ENCODE peak calls at places on chromosomes 13 and 19, in seven cellular contexts. V is A549, E is HCT116, C is HepG2, D is heart left ventricle, W is body of pancreas, K is IMR-90. U is an unnamed sample.

GRCh38 chr13:105608132-105608531 is 927.3 kb downstream of the EFNB2 start:
- ATAC-seq in V (no peak), E (no peak), C (no peak), D (no peak), W (no peak), K (no peak), U (no peak)

GRCh38 chr13:25084101-25084500 is 11.8 kb upstream of the PABPC3 start:
- ATAC-seq in V (no peak), E (no peak), C (no peak), D (no peak), W (no peak), K (no peak), U (no peak)

GRCh38 chr19:51713319-51714285 is 10.2 kb downstream of the HAS1 start:
- ATAC-seq in V (no peak), E (no peak), C (no peak), D (no peak), W (no peak), K (no peak), U (no peak)

GRCh38 chr13:49791753-49792549 is 531 bp downstream of the KPNA3 start:
- ATAC-seq in V (peak; percentile 49), E (peak; percentile 26), C (peak; percentile 53), D (no peak), W (peak; percentile 40), K (peak; percentile 46), U (peak; percentile 40)

GRCh38 chr13:29507356-29507755 is 88.1 kb downstream of the SLC7A1 start:
- ATAC-seq in V (no peak), E (no peak), C (no peak), D (peak; percentile 3), W (no peak), K (no peak), U (peak; percentile 36)

GRCh38 chr19:53595510-53595867 is 36.3 kb upstream of the DPRX start:
- ATAC-seq in V (no peak), E (no peak), C (no peak), D (no peak), W (no peak), K (no peak), U (no peak)

GRCh38 chr13:107824636-107825035 is 390.7 kb downstream of the LIG4 start:
- ATAC-seq in V (no peak), E (no peak), C (no peak), D (no peak), W (no peak), K (no peak), U (no peak)

GRCh38 chr13:27258637-27259377 is 7.4 kb downstream of the RPL21 start:
- ATAC-seq in V (no peak), E (peak; percentile 12), C (peak; percentile 11), D (no peak), W (no peak), K (no peak), U (no peak)

GRCh38 chr13:20717581-20718542 is 14.4 kb downstream of the IL17D start:
- ATAC-seq in V (no peak), E (no peak), C (peak; percentile 68), D (no peak), W (no peak), K (no peak), U (no peak)

GRCh38 chr13:20851844-20852402 is 50.6 kb downstream of the XPO4 start:
- ATAC-seq in V (no peak), E (no peak), C (no peak), D (no peak), W (no peak), K (no peak), U (no peak)

GRCh38 chr13:85108356-85108755 is 690.9 kb downstream of the SLITRK6 start:
- ATAC-seq in V (no peak), E (no peak), C (no peak), D (no peak), W (no peak), K (no peak), U (no peak)

GRCh38 chr19:3100747-3101730 is 6.9 kb downstream of the GNA11 start:
- ATAC-seq in V (no peak), E (no peak), C (no peak), D (no peak), W (no peak), K (no peak), U (no peak)

GRCh38 chr19:18361646-18362045 is 21.2 kb downstream of the PGPEP1 start:
- ATAC-seq in V (no peak), E (no peak), C (no peak), D (no peak), W (no peak), K (no peak), U (no peak)

GRCh38 chr19:18364826-18365528 is 21.0 kb upstream of the GDF15 start:
- ATAC-seq in V (peak; percentile 82), E (peak; percentile 71), C (peak; percentile 67), D (peak; percentile 53), W (peak; percentile 92), K (peak; percentile 70), U (peak; percentile 62)

GRCh38 chr19:18362934-18363542 is 22.6 kb downstream of the PGPEP1 start:
- ATAC-seq in V (no peak), E (no peak), C (peak; percentile 23), D (no peak), W (no peak), K (no peak), U (no peak)

GRCh38 chr19:18366027-18366435 is 19.9 kb upstream of the GDF15 start:
- ATAC-seq in V (no peak), E (no peak), C (no peak), D (no peak), W (no peak), K (no peak), U (no peak)

GRCh38 chr19:18363787-18364186 is 22.2 kb upstream of the GDF15 start:
- ATAC-seq in V (no peak), E (no peak), C (no peak), D (no peak), W (no peak), K (no peak), U (no peak)
- H3K27ac ChIP-seq in V (peak overlapping the region; percentile 97), E (peak overlapping the region; percentile 99), C (peak overlapping the region; percentile 90), D (no peak overlapping the region), W (peak overlapping the region; percentile 97), K (peak overlapping the region; percentile 96), U (peak overlapping the region; percentile 65)

GRCh38 chr19:531009-531752 is 379 bp upstream of the CDC34 start:
- ATAC-seq in V (peak; percentile 60), E (peak; percentile 79), C (peak; percentile 68), D (peak; percentile 27), W (peak; percentile 91), K (peak; percentile 82), U (peak; percentile 92)

GRCh38 chr19:533485-534058 is 2.0 kb downstream of the CDC34 start:
- ATAC-seq in V (no peak), E (no peak), C (no peak), D (no peak), W (no peak), K (no peak), U (no peak)

GRCh38 chr19:531753-532571 is at the start of gene CDC34:
- ATAC-seq in V (peak; percentile 23), E (peak; percentile 30), C (no peak), D (no peak), W (peak; percentile 13), K (peak; percentile 28), U (peak; percentile 26)

GRCh38 chr19:534088-534487 is 2.5 kb downstream of the CDC34 start:
- ATAC-seq in V (no peak), E (no peak), C (no peak), D (no peak), W (no peak), K (no peak), U (no peak)

GRCh38 chr19:532578-533484 is 1.3 kb downstream of the CDC34 start:
- ATAC-seq in V (peak; percentile 36), E (peak; percentile 9), C (peak; percentile 24), D (peak; percentile 68), W (peak; percentile 59), K (peak; percentile 10), U (peak; percentile 50)
- TF ChIP-seq POLR2A in V (no peak), E (no peak), C (peak; percentile 11), D (peak; percentile 17), W (peak; percentile 32), K (no peak), U (no peak)

DNA sequence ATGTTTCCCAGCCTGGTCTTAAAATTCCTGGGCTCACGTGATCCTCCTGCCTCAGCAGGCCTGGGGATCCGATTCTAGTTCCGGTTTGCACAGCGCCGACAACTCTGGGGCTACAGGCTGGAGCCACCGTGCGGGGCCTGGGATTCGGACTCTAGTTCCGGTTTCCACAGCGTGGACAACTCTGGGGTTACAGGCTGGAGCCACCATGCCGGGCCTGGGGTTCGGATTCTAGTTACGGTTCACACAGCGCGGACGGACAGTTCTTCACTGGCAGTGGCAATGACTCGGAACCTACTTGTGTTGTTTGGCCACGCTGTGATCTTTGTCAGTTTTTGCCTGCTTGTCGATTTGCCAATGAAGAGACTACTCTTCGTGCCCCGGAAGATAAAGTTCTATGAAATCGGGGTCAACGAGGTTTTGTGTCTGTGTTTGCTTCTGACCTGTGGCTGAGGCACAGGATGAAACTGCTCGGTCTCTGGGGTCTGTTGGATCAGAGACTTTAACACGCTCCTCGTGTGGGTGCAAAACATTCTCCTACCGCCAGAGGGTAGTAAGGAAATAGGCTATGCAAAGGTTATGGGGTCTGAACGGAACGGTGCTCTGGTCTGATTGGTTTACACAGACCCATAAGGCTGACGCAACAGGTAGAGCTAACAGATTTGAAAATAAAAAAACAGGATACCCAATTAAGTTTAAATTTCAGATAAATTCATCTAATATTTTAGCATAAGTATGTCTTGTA is 12.1 kb upstream of the ZSCAN1 start:
- ATAC-seq in V (no peak), E (no peak), C (peak; percentile 75), D (peak; percentile 91), W (peak; percentile 83), K (peak; percentile 67), U (peak; percentile 86)
- TF ChIP-seq CTCF in V (no peak), E (no peak), C (peak; percentile 75), D (peak; percentile 79), W (peak; percentile 56), K (peak; percentile 42), U (peak; percentile 85)

GRCh38 chr19:30365121-30365800 is 6.9 kb upstream of the ZNF536 start:
- ATAC-seq in V (no peak), E (no peak), C (no peak), D (no peak), W (no peak), K (no peak), U (no peak)
- H3K27ac ChIP-seq in V (no peak overlapping the region), E (no peak overlapping the region), C (no peak overlapping the region), D (no peak overlapping the region), W (no peak overlapping the region), K (no peak overlapping the region), U (no peak overlapping the region)